ENCODE peak calls at places on chromosomes 4 and X, in nine cellular contexts. T, A, I, Y, S, D, R, G and C are unnamed samples. For H3K9me3, the result is how much of the 10 kb centered on the place peaks cover.

GRCh38 chr4:127708985-127709384 is 21.2 kb upstream of the SLC25A31 start:
- DNase-seq in I (peak), Y (no peak), S (peak), D (no peak), A (peak), G (peak), R (no peak), T (no peak), C (no peak)

GRCh38 chr4:65502151-65502691 is 168.1 kb downstream of the EPHA5 start:
- DNase-seq in T (no peak), S (no peak), D (no peak), R (no peak), Y (no peak), I (no peak), G (peak), A (peak), C (no peak)

GRCh38 chrX:42028113-42028512 is 104.8 kb upstream of the CASK start:
- DNase-seq in T (no peak), Y (no peak), G (no peak), S (peak), I (no peak), R (no peak), A (no peak), D (no peak), C (no peak)

GRCh38 chrX:153595859-153596857 is 2.8 kb downstream of the CCNQ start:
- DNase-seq in R (no peak), G (no peak), D (no peak), I (no peak), A (no peak), S (no peak), T (peak), Y (no peak), C (no peak)

GRCh38 chrX:110853610-110854009 is 58.0 kb upstream of the CHRDL1 start:
- DNase-seq in A (no peak), D (no peak), I (no peak), T (no peak), S (peak), R (peak), Y (no peak), G (peak), C (no peak)

GRCh38 chr4:88215351-88215750 is 56.9 kb upstream of the ABCG2 start:
- DNase-seq in S (no peak), G (no peak), Y (no peak), D (no peak), R (no peak), A (peak), I (no peak), T (no peak), C (no peak)

GRCh38 chr4:124526321-124526720 is 186.2 kb downstream of the ANKRD50 start:
- DNase-seq in S (no peak), I (no peak), G (no peak), D (no peak), Y (no peak), R (no peak), T (no peak), A (peak), C (no peak)

GRCh38 chrX:70268034-70268433 is at the start of gene ARR3:
- DNase-seq in S (no peak), T (no peak), D (no peak), R (no peak), Y (no peak), I (no peak), G (no peak), A (no peak), C (no peak)

GRCh38 chrX:9626379-9626778 is 139.3 kb downstream of the GPR143 start:
- DNase-seq in T (no peak), G (no peak), A (peak), I (no peak), R (no peak), D (no peak), S (no peak), Y (no peak), C (no peak)

GRCh38 chr4:100009490-100009889 is 59.4 kb upstream of the H2AZ1 start:
- DNase-seq in D (no peak), T (no peak), R (no peak), G (no peak), I (no peak), Y (no peak), A (no peak), S (no peak), C (no peak)

GRCh38 chr4:36165256-36166005 is 78.9 kb downstream of the ARAP2 start:
- DNase-seq in Y (no peak), A (peak), I (no peak), R (no peak), S (no peak), D (no peak), G (no peak), T (no peak), C (no peak)

GRCh38 chr4:4677825-4678522 is 136.1 kb upstream of the STX18 start:
- DNase-seq in I (no peak), S (no peak), R (no peak), D (peak), T (no peak), Y (no peak), A (peak), G (peak), C (no peak)

GRCh38 chr4:95499176-95499760 is 49.5 kb downstream of the UNC5C start:
- DNase-seq in R (no peak), I (no peak), G (no peak), A (no peak), D (no peak), T (no peak), Y (no peak), S (no peak), C (no peak)

GRCh38 chrX:49838374-49838773 is 9.3 kb downstream of the PAGE4 start:
- DNase-seq in Y (no peak), G (peak), D (peak), I (no peak), R (no peak), T (no peak), S (peak), A (peak), C (peak)

GRCh38 chrX:70494441-70494840 is 49.8 kb downstream of the DLG3 start:
- DNase-seq in S (no peak), R (no peak), I (no peak), T (no peak), A (peak), G (no peak), D (no peak), Y (no peak), C (no peak)

GRCh38 chrX:129808829-129809745 is 29.3 kb downstream of the SASH3 start:
- DNase-seq in D (no peak), G (peak), S (no peak), Y (no peak), T (no peak), R (no peak), I (no peak), A (no peak), C (no peak)

GRCh38 chr4:87042986-87043820 is 108.4 kb downstream of the AFF1 start:
- DNase-seq in I (no peak), D (no peak), R (no peak), G (no peak), A (no peak), S (no peak), T (no peak), Y (no peak), C (no peak)

GRCh38 chr4:182616476-182616875 is 300.7 kb downstream of the DCTD start:
- DNase-seq in T (no peak), G (no peak), Y (no peak), A (no peak), S (no peak), R (no peak), I (no peak), D (no peak), C (no peak)

GRCh38 chrX:103249805-103250204 is 5.2 kb downstream of the TCEAL8 start:
- DNase-seq in A (no peak), D (no peak), Y (no peak), I (no peak), T (no peak), R (no peak), S (no peak), G (no peak), C (no peak)

GRCh38 chr4:52718123-52718522 is 33.1 kb downstream of the ERVMER34-1 start:
- DNase-seq in Y (no peak), S (no peak), A (peak), I (no peak), D (no peak), T (no peak), G (peak), R (no peak), C (no peak)

GRCh38 chrX:40420899-40421729 is 159.7 kb upstream of the ATP6AP2 start:
- DNase-seq in A (no peak), T (no peak), S (no peak), I (no peak), R (no peak), G (peak), Y (no peak), D (no peak), C (no peak)

GRCh38 chrX:20151689-20152088 is 10.1 kb upstream of the EIF1AX start:
- DNase-seq in I (no peak), S (no peak), R (no peak), G (no peak), A (no peak), T (no peak), D (no peak), Y (no peak), C (no peak)

GRCh38 chrX:6041630-6042029 is 187.0 kb downstream of the NLGN4X start:
- DNase-seq in S (no peak), R (no peak), D (no peak), A (no peak), Y (no peak), I (no peak), T (no peak), G (no peak), C (no peak)

GRCh38 chr4:77652237-77652897 is 46.7 kb downstream of the CXCL13 start:
- DNase-seq in S (no peak), T (no peak), Y (no peak), I (no peak), G (peak), R (no peak), D (no peak), A (no peak), C (peak)

GRCh38 chr4:4549534-4549933 is 7.7 kb upstream of the STX18 start:
- DNase-seq in T (no peak), D (no peak), S (no peak), R (no peak), A (no peak), I (no peak), G (no peak), Y (no peak), C (no peak)

GRCh38 chrX:78754917-78755316 is 7.4 kb downstream of the LPAR4 start:
- DNase-seq in G (no peak), I (no peak), S (no peak), Y (no peak), A (no peak), D (no peak), T (no peak), R (no peak), C (no peak)

GRCh38 chrX:53422915-53423268 is 219 bp downstream of the RIBC1 start:
- DNase-seq in A (no peak), S (no peak), T (no peak), R (no peak), I (no peak), Y (no peak), D (no peak), G (no peak), C (no peak)

GRCh38 chr4:53914313-53915016 is 149.9 kb downstream of the CHIC2 start:
- DNase-seq in I (peak), T (no peak), D (no peak), R (no peak), Y (no peak), A (peak), G (peak), S (no peak), C (no peak)

GRCh38 chr4:19478791-19479190 is 772.9 kb upstream of the SLIT2 start:
- DNase-seq in T (no peak), A (peak), D (no peak), Y (no peak), I (no peak), S (no peak), R (no peak), G (no peak), C (no peak)

GRCh38 chr4:139144911-139145551 is 32.0 kb downstream of the ELF2 start:
- DNase-seq in A (no peak), D (no peak), I (no peak), Y (no peak), R (no peak), G (no peak), S (peak), T (no peak), C (peak)

GRCh38 chrX:57929373-57929772 is 19.1 kb upstream of the ZXDA start:
- DNase-seq in S (peak), R (no peak), I (no peak), T (no peak), Y (no peak), G (peak), D (no peak), A (peak), C (no peak)

GRCh38 chrX:138925330-138925729 is 213.8 kb upstream of the FGF13 start:
- DNase-seq in S (no peak), T (no peak), Y (no peak), G (peak), I (peak), D (no peak), A (peak), R (no peak), C (no peak)

GRCh38 chr4:602559-602942 is 22.8 kb upstream of the PDE6B start:
- DNase-seq in T (no peak), Y (no peak), S (peak), A (no peak), G (peak), D (peak), I (no peak), R (no peak), C (peak)

GRCh38 chr4:73417973-73418372 is 13.9 kb downstream of the ALB start:
- DNase-seq in I (no peak), Y (no peak), R (no peak), S (no peak), A (peak), T (no peak), D (peak), G (peak), C (no peak)

GRCh38 chr4:89837385-89837995 is 529 bp upstream of the SNCA start:
- DNase-seq in R (no peak), G (peak), D (peak), A (peak), I (no peak), Y (no peak), S (no peak), T (no peak), C (peak)

GRCh38 chr4:176309772-176310171 is 10.0 kb upstream of the SPCS3 start:
- DNase-seq in D (no peak), T (no peak), Y (no peak), R (no peak), G (no peak), S (no peak), I (no peak), A (peak), C (no peak)

GRCh38 chr4:158010346-158010745 is 162.5 kb downstream of the GASK1B start:
- DNase-seq in G (no peak), R (no peak), T (no peak), Y (no peak), D (peak), I (no peak), A (no peak), S (no peak), C (no peak)

GRCh38 chrX:137352101-137352660 is 213.7 kb upstream of the ZIC3 start:
- DNase-seq in I (no peak), T (no peak), G (no peak), Y (no peak), A (no peak), S (no peak), R (no peak), D (no peak), C (no peak)

GRCh38 chrX:110569506-110569905 is 210.9 kb downstream of the RTL9 start:
- DNase-seq in G (no peak), T (no peak), Y (no peak), R (no peak), D (no peak), S (no peak), A (no peak), I (no peak), C (no peak)

GRCh38 chrX:43224496-43224895 is 431.6 kb upstream of the MAOA start:
- DNase-seq in A (no peak), I (no peak), R (no peak), S (peak), Y (no peak), D (no peak), T (no peak), G (no peak), C (no peak)

DNA sequence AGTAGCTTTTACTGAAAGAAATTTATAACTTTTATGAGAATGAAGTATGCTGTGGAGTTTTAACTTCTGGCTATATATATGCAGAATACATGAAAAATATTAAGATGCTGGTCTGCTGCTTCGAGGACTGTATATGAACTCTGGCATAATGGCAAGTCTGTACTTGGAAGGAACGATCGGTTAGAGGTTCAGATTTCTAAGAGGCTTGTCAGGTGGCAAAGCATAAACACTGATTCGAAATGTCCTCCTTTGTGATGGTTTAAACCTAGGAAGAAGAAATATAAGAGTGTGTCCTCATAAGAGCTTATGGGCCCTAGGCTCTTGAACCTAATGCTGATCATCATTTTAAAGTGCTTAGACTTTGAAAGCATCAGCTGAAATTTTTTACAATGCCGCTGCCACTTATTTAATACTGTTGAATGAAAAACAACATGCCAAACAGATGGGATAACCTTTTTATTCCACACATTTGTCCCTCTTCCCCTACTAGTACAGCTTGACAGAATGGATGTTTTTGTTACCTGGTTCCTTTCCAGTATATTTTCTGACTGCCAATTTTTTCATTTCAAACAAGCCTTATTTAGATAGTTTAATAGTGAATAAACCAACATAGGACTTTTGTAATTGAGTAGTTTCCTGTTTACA is 8.7 kb downstream of the SPRY1 start:
- DNase-seq in G (peak), D (no peak), R (no peak), A (no peak), I (no peak), T (no peak), Y (no peak), S (no peak), C (no peak)
- H3K4me3 ChIP-seq in G (no peak), D (peak), R (no peak), A (no peak), I (no peak), T (peak), Y (peak), S (no peak), C (no peak)

DNA sequence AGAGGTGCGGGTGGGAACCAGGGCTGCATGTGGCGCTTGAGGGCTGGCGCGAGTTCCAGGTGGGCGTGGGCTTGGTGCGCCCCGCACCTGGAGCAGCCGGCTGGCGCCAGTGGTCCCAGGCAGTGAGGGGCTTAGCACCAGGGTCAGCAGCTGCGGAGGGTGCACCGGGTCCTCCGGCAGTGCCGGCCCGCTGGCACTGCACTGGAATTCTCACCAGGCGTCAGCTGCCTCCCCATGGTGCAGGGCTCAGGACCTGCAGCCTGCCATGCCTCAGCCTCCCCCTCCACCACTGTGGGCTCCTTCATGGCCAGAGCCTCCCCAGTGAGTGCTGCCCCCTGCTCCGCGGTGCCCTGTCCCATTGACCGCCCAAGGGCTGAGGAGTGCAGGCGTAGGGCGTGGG is 174.0 kb downstream of the ADAM29 start:
- DNase-seq in T (peak), A (no peak), S (no peak), G (no peak), I (no peak), D (no peak), R (no peak), Y (no peak), C (no peak)
- H3K9me3 ChIP-seq in T (under half), A (under half), S (under half), G (under half), I (under half), D (under half), R (under half), Y (under half), C (under half)

GRCh38 chr4:78777556-78777900 is 1.4 kb downstream of the BMP2K start:
- DNase-seq in S (no peak), T (no peak), Y (no peak), A (no peak), I (no peak), D (no peak), G (no peak), R (no peak), C (no peak)

GRCh38 chr4:78780093-78780492 is 3.9 kb downstream of the BMP2K start:
- DNase-seq in I (no peak), T (no peak), G (no peak), S (no peak), Y (no peak), R (no peak), D (no peak), A (no peak), C (no peak)

GRCh38 chr4:78781086-78781630 is 5.0 kb downstream of the BMP2K start:
- DNase-seq in S (no peak), Y (no peak), I (no peak), R (no peak), T (no peak), A (no peak), G (no peak), D (no peak), C (no peak)

GRCh38 chr4:78778530-78778929 is 2.4 kb downstream of the BMP2K start:
- DNase-seq in Y (no peak), A (no peak), T (no peak), G (no peak), S (no peak), R (no peak), D (no peak), I (no peak), C (no peak)

DNA sequence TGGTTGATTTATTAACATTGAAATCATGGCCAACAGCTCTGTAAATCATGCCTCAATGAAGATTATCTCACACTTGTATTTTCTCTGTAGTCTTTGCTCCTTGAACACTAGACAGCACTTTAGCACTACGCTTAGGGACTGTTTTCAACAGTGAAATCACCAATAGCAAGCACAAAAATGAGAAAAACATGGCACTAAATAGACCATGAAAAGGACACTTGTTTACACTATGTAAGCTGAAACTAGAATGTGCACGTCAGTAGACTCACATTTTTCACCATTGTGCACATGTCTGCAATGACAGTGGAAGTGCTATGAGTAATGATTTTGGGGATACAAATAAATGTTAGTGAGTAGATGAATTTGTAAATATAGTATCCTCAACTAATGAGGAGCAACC is 3.1 kb downstream of the BMP2K start:
- DNase-seq in R (no peak), T (no peak), A (peak), D (no peak), S (no peak), I (no peak), Y (no peak), G (no peak), C (no peak)
- H3K4me3 ChIP-seq in R (no peak), T (no peak), A (no peak), D (no peak), S (no peak), I (no peak), Y (peak), G (no peak), C (no peak)

DNA sequence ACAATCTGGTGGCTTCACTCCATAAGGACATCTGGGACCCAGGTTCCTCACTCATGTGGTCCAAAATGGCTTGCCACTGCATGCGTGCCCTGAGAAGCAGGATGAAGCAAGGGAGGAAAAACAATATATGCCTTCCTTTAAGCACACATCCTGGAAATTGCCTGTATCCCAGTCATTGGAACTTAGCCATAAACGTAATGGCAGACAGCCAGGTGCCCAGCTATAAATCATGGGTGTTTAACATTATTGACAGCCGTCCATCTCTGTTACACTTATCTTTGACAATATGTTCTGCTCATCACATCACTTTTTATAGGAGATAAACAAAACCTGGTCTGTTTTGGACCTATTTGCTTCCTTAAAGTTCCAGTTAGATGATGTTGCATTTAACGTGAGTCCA is 181.0 kb downstream of the AASDH start:
- DNase-seq in I (no peak), G (no peak), A (no peak), S (no peak), D (no peak), T (no peak), R (no peak), Y (no peak), C (peak)
- H3K9me3 ChIP-seq in I (under half), G (under half), A (under half), S (under half), D (under half), T (under half), R (under half), Y (under half), C (under half)

GRCh38 chrX:14528629-14529287 is 578 bp upstream of the GLRA2 start:
- DNase-seq in I (peak), T (peak), D (peak), G (peak), R (peak), A (peak), S (peak), Y (no peak), C (peak)
- H3K4me3 ChIP-seq in I (no peak), T (no peak), D (no peak), G (peak), R (no peak), A (no peak), S (no peak), Y (no peak), C (no peak)